ENCODE peak calls at places on chromosomes 13 and 19, in six cellular contexts. J is trophoblast cell, Z is IMR-90, E is neuronal stem cell, X is H1, A is mesenchymal stem cell. D is an unnamed sample.

GRCh38 chr19:43504426-43505185 is at the start of gene PHLDB3:
- DNase-seq in X (no peak), E (no peak), A (no peak), J (peak; percentile 39), Z (peak; percentile 9), D (peak; percentile 36)

GRCh38 chr19:15025237-15025636 is 24.0 kb upstream of the CASP14 start:
- DNase-seq in E (no peak), X (no peak), A (no peak), Z (no peak), J (peak; percentile 71), D (peak; percentile 22)

GRCh38 chr13:29593605-29594297 is 1.7 kb downstream of the SLC7A1 start:
- DNase-seq in X (no peak), Z (no peak), E (no peak), J (peak; percentile 58), A (no peak), D (no peak)

GRCh38 chr13:105346141-105346766 is 1189.2 kb downstream of the EFNB2 start:
- DNase-seq in J (peak; percentile 75), A (peak; percentile 90), X (no peak), E (no peak), Z (peak; percentile 90), D (no peak)

GRCh38 chr19:5805465-5806132 is 732 bp downstream of the NRTN start:
- DNase-seq in A (peak; percentile 73), X (peak; percentile 94), J (peak; percentile 73), Z (peak; percentile 24), E (peak; percentile 82), D (peak; percentile 87)

GRCh38 chr13:43686557-43686956 is 100.2 kb downstream of the ENOX1 start:
- DNase-seq in Z (peak; percentile 93), J (peak; percentile 90), A (peak; percentile 99), X (no peak), E (no peak), D (peak; percentile 76)

GRCh38 chr19:3801412-3802096 is 15.4 kb upstream of the MATK start:
- DNase-seq in E (peak; percentile 40), A (no peak), Z (no peak), J (peak; percentile 14), X (peak; percentile 81), D (peak; percentile 69)

GRCh38 chr13:96792736-96793444 is 201.4 kb downstream of the OXGR1 start:
- DNase-seq in J (no peak), E (no peak), Z (no peak), X (no peak), A (no peak), D (no peak)

GRCh38 chr13:102928971-102929370 is 83.1 kb downstream of the ERCC5 start:
- DNase-seq in A (no peak), X (no peak), Z (no peak), E (no peak), J (no peak), D (no peak)

GRCh38 chr19:38193445-38193844 is 30.6 kb downstream of the DPF1 start:
- DNase-seq in Z (no peak), A (no peak), X (no peak), E (no peak), J (no peak), D (no peak)

GRCh38 chr19:1238373-1239303 is 833 bp upstream of the CBARP start:
- DNase-seq in J (no peak), Z (no peak), E (no peak), A (no peak), X (peak; percentile 57), D (no peak)

GRCh38 chr19:11324079-11324661 is 15.3 kb downstream of the RAB3D start:
- DNase-seq in X (no peak), Z (peak; percentile 94), J (peak; percentile 82), A (peak; percentile 97), E (no peak), D (no peak)

GRCh38 chr13:39825886-39826285 is 170.4 kb downstream of the COG6 start:
- DNase-seq in A (no peak), J (no peak), X (no peak), E (no peak), Z (no peak), D (no peak)
- H3K4me1 ChIP-seq in A (no peaks in the 10 kb centered on the region), J (no peaks in the 10 kb centered on the region), X (peaks cover 5% of the 10 kb centered on the region), E (peaks cover 2% of the 10 kb centered on the region), Z (no peaks in the 10 kb centered on the region), D (peaks cover 3% of the 10 kb centered on the region)

GRCh38 chr13:42458193-42458592 is 115.8 kb upstream of the TNFSF11 start:
- DNase-seq in E (no peak), A (no peak), Z (no peak), X (no peak), J (no peak), D (no peak)

GRCh38 chr13:42453091-42453645 is 120.8 kb upstream of the TNFSF11 start:
- DNase-seq in Z (no peak), E (no peak), J (peak; percentile 75), X (no peak), A (no peak), D (peak; percentile 4)

GRCh38 chr13:42454749-42455148 is 119.2 kb upstream of the TNFSF11 start:
- DNase-seq in J (no peak), A (no peak), X (no peak), E (no peak), Z (no peak), D (no peak)
- H3K4me3 ChIP-seq in J (no peak overlapping the region), A (no peak overlapping the region), X (no peak overlapping the region), E (no peak overlapping the region), Z (no peak overlapping the region), D (no peak overlapping the region)

GRCh38 chr19:18377026-18377425 is 8.9 kb upstream of the GDF15 start:
- DNase-seq in J (peak; percentile 32), Z (no peak), E (no peak), X (no peak), A (no peak), D (no peak)

GRCh38 chr19:18373892-18374629 is 11.9 kb upstream of the GDF15 start:
- DNase-seq in E (no peak), A (peak; percentile 99), Z (peak; percentile 99), J (peak; percentile 70), X (peak; percentile 86), D (peak; percentile 99)

GRCh38 chr19:18368504-18369222 is 17.3 kb upstream of the GDF15 start:
- DNase-seq in A (no peak), J (peak; percentile 81), X (no peak), E (no peak), Z (no peak), D (no peak)

GRCh38 chr19:18373407-18373891 is 12.5 kb upstream of the GDF15 start:
- DNase-seq in Z (no peak), X (no peak), A (no peak), J (no peak), E (no peak), D (no peak)
- H2BK5ac ChIP-seq in Z (peak overlapping the region; percentile 98), X (peak overlapping the region; percentile 98), A (peak overlapping the region; percentile 98), J (peak overlapping the region; percentile 96), E (peak overlapping the region; percentile 27), D (peak overlapping the region; percentile 96)

GRCh38 chr19:44754743-44755066 is 6.2 kb downstream of the BCL3 start:
- DNase-seq in Z (no peak), A (no peak), J (no peak), X (no peak), E (no peak), D (no peak)
- H3K4me1 ChIP-seq in Z (peaks cover 57% of the 10 kb centered on the region), A (peaks cover 69% of the 10 kb centered on the region), J (peaks cover 27% of the 10 kb centered on the region), X (peaks cover 16% of the 10 kb centered on the region), E (peaks cover 17% of the 10 kb centered on the region), D (peaks cover 6% of the 10 kb centered on the region)

GRCh38 chr13:80850771-80851170 is 509.8 kb upstream of the SPRY2 start:
- DNase-seq in J (peak; percentile 10), A (no peak), Z (no peak), E (no peak), X (no peak), D (peak; percentile 58)
- H3K4me3 ChIP-seq in J (no peak overlapping the region), A (no peak overlapping the region), Z (no peak overlapping the region), E (no peak overlapping the region), X (no peak overlapping the region), D (no peak overlapping the region)

GRCh38 chr13:111845621-111846351 is 221.2 kb upstream of the SOX1 start:
- DNase-seq in A (no peak), E (no peak), Z (no peak), J (no peak), X (peak; percentile 71), D (peak; percentile 34)
- H2BK5ac ChIP-seq in A (no peak overlapping the region), E (no peak overlapping the region), Z (no peak overlapping the region), J (no peak overlapping the region), X (peak overlapping the region; percentile 99), D (peak overlapping the region; percentile 73)

GRCh38 chr19:55464039-55464668 is 397 bp downstream of the C19orf85 start:
- DNase-seq in E (no peak), A (no peak), X (peak; percentile 44), Z (no peak), J (no peak), D (no peak)
- H3K4me1 ChIP-seq in E (peaks cover 36% of the 10 kb centered on the region), A (peaks cover 22% of the 10 kb centered on the region), X (peaks cover 25% of the 10 kb centered on the region), Z (peaks cover 11% of the 10 kb centered on the region), J (peaks cover 15% of the 10 kb centered on the region), D (no peaks in the 10 kb centered on the region)

GRCh38 chr19:49852631-49853126 is 1.7 kb downstream of the PTOV1 start:
- DNase-seq in X (no peak), J (peak; percentile 82), E (no peak), Z (peak; percentile 22), A (no peak), D (no peak)
- H3K4me3 ChIP-seq in X (peak overlapping the region; percentile 77), J (no peak overlapping the region), E (peak overlapping the region; percentile 85), Z (peak overlapping the region; percentile 60), A (no peak overlapping the region), D (no peak overlapping the region)

D was measured in mesendoderm.